ENCODE peak calls at places on chromosomes 7 and 10, in seven cellular contexts. R, Y, B, L, F, Q and A are unnamed samples. For H3K36me3, the result is how much of the 10 kb centered on the place peaks cover.

GRCh38 chr10:59752278-59752940 is 846 bp downstream of the MRLN start:
- DNase-seq in L (no peak), R (no peak), Y (no peak), F (no peak), B (no peak), Q (no peak), A (no peak)

GRCh38 chr10:74932648-74933047 is 106.2 kb downstream of the KAT6B start:
- DNase-seq in Q (peak), L (no peak), B (no peak), F (peak), R (no peak), Y (peak), A (no peak)

GRCh38 chr10:103870503-103870902 is 15.1 kb upstream of the SH3PXD2A start:
- DNase-seq in L (no peak), Y (no peak), B (peak), R (peak), F (no peak), Q (no peak), A (peak)

GRCh38 chr10:75250934-75251333 is 15.2 kb upstream of the COMTD1 start:
- DNase-seq in Q (no peak), L (no peak), R (no peak), Y (no peak), F (no peak), B (peak), A (no peak)

GRCh38 chr7:27151341-27151944 is 940 bp downstream of the HOXA3 start:
- DNase-seq in Q (no peak), F (no peak), B (peak), L (peak), Y (no peak), R (no peak), A (no peak)

GRCh38 chr10:28668363-28669226 is 8.7 kb upstream of the BAMBI start:
- DNase-seq in Y (peak), F (peak), L (peak), R (no peak), Q (peak), B (no peak), A (no peak)

GRCh38 chr10:86536294-86536861 is 14.8 kb upstream of the WAPL start:
- DNase-seq in L (peak), Q (no peak), F (peak), R (no peak), B (no peak), Y (no peak), A (no peak)

GRCh38 chr10:47076949-47077348 is 165.7 kb downstream of the PTPN20 start:
- DNase-seq in Y (no peak), F (no peak), L (no peak), Q (no peak), R (peak), B (no peak), A (peak)

GRCh38 chr10:76962851-76963250 is 674.8 kb downstream of the KCNMA1 start:
- DNase-seq in B (no peak), F (no peak), Y (peak), Q (no peak), L (no peak), R (peak), A (peak)

GRCh38 chr10:34396669-34397068 is 418.4 kb downstream of the PARD3 start:
- DNase-seq in R (no peak), B (no peak), Y (no peak), Q (no peak), L (no peak), F (no peak), A (no peak)

GRCh38 chr7:125363873-125364272 is 434.2 kb upstream of the POT1 start:
- DNase-seq in Y (no peak), R (no peak), B (no peak), L (no peak), F (no peak), Q (no peak), A (no peak)

GRCh38 chr10:21556527-21556926 is 22.5 kb downstream of the MLLT10 start:
- DNase-seq in B (no peak), Y (no peak), L (no peak), R (no peak), Q (no peak), F (no peak), A (no peak)

GRCh38 chr10:127919418-127920191 is 12.7 kb downstream of the PTPRE start:
- DNase-seq in L (no peak), Q (peak), F (no peak), R (peak), B (no peak), Y (no peak), A (no peak)

GRCh38 chr7:101553018-101553770 is 75.9 kb downstream of the MYL10 start:
- DNase-seq in F (no peak), L (peak), R (no peak), Q (peak), B (no peak), Y (no peak), A (no peak)

GRCh38 chr7:97422046-97422445 is 304.5 kb downstream of the SDHAF3 start:
- DNase-seq in F (no peak), Q (no peak), B (no peak), L (no peak), Y (no peak), R (no peak), A (no peak)

GRCh38 chr7:156816943-156817572 is 75.9 kb downstream of the LMBR1 start:
- DNase-seq in Q (no peak), L (no peak), B (no peak), R (peak), F (no peak), Y (no peak), A (no peak)

GRCh38 chr7:100483101-100483727 is 513 bp upstream of the NYAP1 start:
- DNase-seq in L (peak), R (peak), F (peak), Q (peak), Y (peak), B (no peak), A (no peak)

GRCh38 chr10:111277685-111278084 is 200.9 kb downstream of the ADRA2A start:
- DNase-seq in Q (no peak), L (no peak), B (no peak), F (no peak), R (no peak), Y (no peak), A (no peak)

GRCh38 chr7:2232766-2233520 is at the start of gene MAD1L1:
- DNase-seq in L (peak), Y (peak), B (peak), Q (peak), F (peak), R (peak), A (peak)

GRCh38 chr7:2230882-2231281 is 1.9 kb downstream of the MAD1L1 start:
- DNase-seq in B (no peak), R (no peak), Q (no peak), F (no peak), Y (no peak), L (no peak), A (no peak)

GRCh38 chr7:2237109-2237602 is 4.4 kb upstream of the MAD1L1 start:
- DNase-seq in Y (peak), R (no peak), L (peak), F (no peak), B (no peak), Q (peak), A (no peak)

GRCh38 chr7:2231992-2232765 is 566 bp downstream of the MAD1L1 start:
- DNase-seq in B (no peak), Q (no peak), F (no peak), Y (no peak), R (no peak), L (peak), A (no peak)

DNA sequence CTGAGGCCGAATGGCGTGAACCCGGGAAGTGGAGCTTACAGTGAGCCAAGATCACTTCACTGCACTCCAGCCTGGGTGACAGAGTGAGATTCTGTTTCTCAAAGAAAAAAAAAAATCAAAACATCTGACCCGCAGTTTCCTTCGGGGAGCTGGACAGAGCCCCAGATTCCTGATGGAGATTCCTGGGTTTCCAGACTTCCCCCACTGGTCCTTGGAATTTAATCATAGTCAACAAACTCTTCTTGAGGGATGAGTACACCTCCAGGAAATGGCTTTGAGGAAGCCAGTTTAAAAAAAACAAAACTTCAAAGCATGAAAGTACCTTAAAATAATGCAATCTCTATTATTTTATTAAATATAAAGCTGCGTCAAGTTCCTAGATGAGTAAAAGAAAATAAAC is 1.1 kb upstream of the MAD1L1 start:
- DNase-seq in F (no peak), R (peak), B (no peak), Q (no peak), L (no peak), Y (no peak), A (no peak)
- H3K36me3 ChIP-seq in F (under half), R (under half), B (half or more), Q (under half), L (under half), Y (under half), A (under half)

GRCh38 chr10:5034588-5034987 is 30.9 kb upstream of the AKR1C2 start:
- DNase-seq in L (no peak), Q (no peak), F (no peak), R (no peak), B (no peak), Y (no peak), A (no peak)
- H3K4me3 ChIP-seq in L (no peak), Q (no peak), F (no peak), R (no peak), B (no peak), Y (no peak), A (no peak)

GRCh38 chr7:32164341-32164996 is 94.3 kb upstream of the PDE1C start:
- DNase-seq in L (no peak), B (no peak), Q (peak), F (no peak), Y (no peak), R (peak), A (no peak)

GRCh38 chr7:32167256-32167655 is 97.0 kb upstream of the PDE1C start:
- DNase-seq in L (no peak), B (no peak), Y (no peak), Q (no peak), R (peak), F (no peak), A (no peak)

GRCh38 chr7:32163911-32164310 is 93.7 kb upstream of the PDE1C start:
- DNase-seq in Y (no peak), B (no peak), F (no peak), R (peak), L (no peak), Q (no peak), A (no peak)

GRCh38 chr7:32161708-32162107 is 91.5 kb upstream of the PDE1C start:
- DNase-seq in R (peak), F (no peak), L (no peak), Y (no peak), B (no peak), Q (no peak), A (peak)

GRCh38 chr7:32163141-32163806 is 93.1 kb upstream of the PDE1C start:
- DNase-seq in L (no peak), Y (peak), B (peak), F (peak), Q (peak), R (peak), A (peak)
- TF ChIP-seq CTCF in L (no peak), Y (no peak), B (peak), F (no peak), Q (no peak), R (no peak), A (no peak)

GRCh38 chr10:109875828-109876821 is 47.2 kb downstream of the XPNPEP1 start:
- DNase-seq in F (no peak), Y (no peak), B (no peak), R (no peak), Q (no peak), L (no peak), A (no peak)
- H3K36me3 ChIP-seq in F (half or more), Y (under half), B (half or more), R (under half), Q (under half), L (under half), A (under half)

GRCh38 chr10:33074443-33074842 is 116.4 kb upstream of the ITGB1 start:
- DNase-seq in L (no peak), B (no peak), Q (no peak), F (no peak), R (no peak), Y (no peak), A (no peak)

GRCh38 chr10:33070101-33070500 is 112.1 kb upstream of the ITGB1 start:
- DNase-seq in R (no peak), F (no peak), Q (no peak), L (no peak), B (no peak), Y (no peak), A (no peak)

GRCh38 chr10:33067917-33068316 is 109.9 kb upstream of the ITGB1 start:
- DNase-seq in R (no peak), L (no peak), Y (no peak), F (no peak), B (no peak), Q (no peak), A (no peak)

GRCh38 chr10:33073641-33074410 is 115.8 kb upstream of the ITGB1 start:
- DNase-seq in Y (no peak), F (no peak), L (no peak), Q (no peak), R (no peak), B (no peak), A (no peak)

DNA sequence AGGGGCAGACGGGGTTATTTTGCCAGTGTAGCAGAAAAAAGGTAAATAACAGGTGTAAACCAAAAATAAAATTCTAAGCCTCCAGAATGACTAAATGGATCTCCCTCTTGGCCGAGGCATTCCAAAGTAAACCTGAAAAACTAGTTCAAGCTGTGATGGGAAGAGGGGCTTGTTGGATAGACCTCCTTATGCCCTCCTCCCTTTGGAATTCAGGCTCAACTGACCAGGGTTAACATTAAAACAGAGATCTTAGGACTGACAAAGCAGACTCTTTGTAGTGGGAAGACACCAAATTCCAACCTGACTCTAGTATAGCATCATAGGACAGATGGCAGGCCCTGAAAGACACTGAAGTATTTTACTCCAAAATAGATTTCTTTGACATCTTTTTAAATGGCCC is 113.8 kb upstream of the ITGB1 start:
- DNase-seq in R (no peak), Y (no peak), L (no peak), Q (no peak), F (no peak), B (no peak), A (no peak)
- H3K4me3 ChIP-seq in R (no peak), Y (no peak), L (no peak), Q (no peak), F (no peak), B (no peak), A (no peak)

GRCh38 chr7:77570330-77571011 is 33.4 kb downstream of the PTPN12 start:
- DNase-seq in F (no peak), R (peak), Y (no peak), Q (no peak), L (no peak), B (no peak), A (peak)
- TF ChIP-seq CTCF in F (no peak), R (peak), Y (no peak), Q (no peak), L (no peak), B (no peak), A (peak)

DNA sequence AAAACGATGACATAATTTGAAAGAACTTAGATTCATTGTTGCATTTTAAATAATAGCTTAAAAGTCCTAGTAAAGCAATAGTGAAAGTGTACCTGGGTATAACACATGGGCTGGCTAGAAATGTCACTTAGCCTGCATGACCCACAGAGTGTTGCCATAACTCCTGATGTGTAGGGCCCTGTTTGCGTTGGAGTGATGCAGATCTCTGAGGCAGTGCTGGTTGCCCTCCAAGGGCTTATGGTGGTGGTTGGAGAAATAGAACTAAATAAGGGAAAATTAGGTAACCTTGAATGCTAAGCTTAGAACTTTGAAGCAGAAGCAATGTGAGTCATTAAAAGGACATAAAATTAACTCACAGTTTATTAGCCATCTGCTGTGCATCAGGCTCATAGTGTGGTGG is 105.7 kb downstream of the CCNY start:
- DNase-seq in L (no peak), R (peak), Y (no peak), B (no peak), Q (no peak), F (no peak), A (peak)
- H3K36me3 ChIP-seq in L (under half), R (under half), Y (under half), B (under half), Q (under half), F (under half), A (under half)

GRCh38 chr7:122299624-122299934 is 5.0 kb downstream of the FEZF1 start:
- DNase-seq in B (no peak), R (no peak), Y (no peak), L (no peak), F (no peak), Q (no peak), A (no peak)
- H3K4me3 ChIP-seq in B (no peak), R (no peak), Y (peak), L (no peak), F (no peak), Q (no peak), A (no peak)